ENCODE peak calls at places on chromosomes 1 and 21, in six cellular contexts. One of them, this sample, is unnamed.

GRCh38 chr1:14897080-14897449 is 256.5 kb upstream of the TMEM51 start:
- DNase-seq in HCT116: peak
- DNase-seq in K562: peak
- DNase-seq in SK-N-SH: no peak
- DNase-seq in H1: no peak
- DNase-seq in HepG2: no peak
- DNase-seq in this sample: no peak

GRCh38 chr1:117821382-117821755 is 108.1 kb downstream of the GDAP2 start:
- DNase-seq in HCT116: no peak
- DNase-seq in K562: no peak
- DNase-seq in SK-N-SH: no peak
- DNase-seq in H1: no peak
- DNase-seq in HepG2: no peak
- DNase-seq in this sample: no peak

GRCh38 chr1:11253226-11253625 is 9.1 kb downstream of the MTOR start:
- DNase-seq in HCT116: no peak
- DNase-seq in K562: peak
- DNase-seq in SK-N-SH: no peak
- DNase-seq in H1: no peak
- DNase-seq in HepG2: no peak
- DNase-seq in this sample: no peak

GRCh38 chr1:79295967-79296366 is 289.4 kb upstream of the ADGRL4 start:
- DNase-seq in HCT116: no peak
- DNase-seq in K562: no peak
- DNase-seq in SK-N-SH: no peak
- DNase-seq in H1: no peak
- DNase-seq in HepG2: no peak
- DNase-seq in this sample: no peak

GRCh38 chr1:215137985-215138384 is 55.4 kb downstream of the KCNK2 start:
- DNase-seq in HCT116: no peak
- DNase-seq in K562: no peak
- DNase-seq in SK-N-SH: no peak
- DNase-seq in H1: no peak
- DNase-seq in HepG2: no peak
- DNase-seq in this sample: no peak

GRCh38 chr1:225349826-225350225 is 78.0 kb downstream of the LBR start:
- DNase-seq in HCT116: no peak
- DNase-seq in K562: no peak
- DNase-seq in SK-N-SH: no peak
- DNase-seq in H1: no peak
- DNase-seq in HepG2: no peak
- DNase-seq in this sample: no peak

GRCh38 chr1:113074237-113074636 is 1.2 kb downstream of the LRIG2 start:
- DNase-seq in HCT116: no peak
- DNase-seq in K562: no peak
- DNase-seq in SK-N-SH: no peak
- DNase-seq in H1: no peak
- DNase-seq in HepG2: no peak
- DNase-seq in this sample: no peak

GRCh38 chr1:186609183-186609582 is 71.0 kb downstream of the PTGS2 start:
- DNase-seq in HCT116: no peak
- DNase-seq in K562: no peak
- DNase-seq in SK-N-SH: no peak
- DNase-seq in H1: no peak
- DNase-seq in HepG2: no peak
- DNase-seq in this sample: no peak

GRCh38 chr1:1091344-1092148 is 17.4 kb upstream of the RNF223 start:
- DNase-seq in HCT116: no peak
- DNase-seq in K562: peak
- DNase-seq in SK-N-SH: peak
- DNase-seq in H1: no peak
- DNase-seq in HepG2: no peak
- DNase-seq in this sample: peak

GRCh38 chr1:173210273-173210672 is 3.1 kb upstream of the TNFSF4 start:
- DNase-seq in HCT116: no peak
- DNase-seq in K562: no peak
- DNase-seq in SK-N-SH: no peak
- DNase-seq in H1: no peak
- DNase-seq in HepG2: peak
- DNase-seq in this sample: no peak

GRCh38 chr1:29969576-29969975 is 733.3 kb downstream of the PTPRU start:
- DNase-seq in HCT116: no peak
- DNase-seq in K562: no peak
- DNase-seq in SK-N-SH: no peak
- DNase-seq in H1: no peak
- DNase-seq in HepG2: no peak
- DNase-seq in this sample: no peak

GRCh38 chr1:74571875-74572274 is 59.5 kb upstream of the LRRC53 start:
- DNase-seq in HCT116: no peak
- DNase-seq in K562: no peak
- DNase-seq in SK-N-SH: no peak
- DNase-seq in H1: no peak
- DNase-seq in HepG2: no peak
- DNase-seq in this sample: no peak

GRCh38 chr1:89608627-89609338 is 24.1 kb upstream of the LRRC8C start:
- DNase-seq in HCT116: no peak
- DNase-seq in K562: no peak
- DNase-seq in SK-N-SH: no peak
- DNase-seq in H1: no peak
- DNase-seq in HepG2: no peak
- DNase-seq in this sample: no peak

GRCh38 chr1:6239213-6239752 is 3.5 kb upstream of the ICMT start:
- DNase-seq in HCT116: no peak
- DNase-seq in K562: no peak
- DNase-seq in SK-N-SH: no peak
- DNase-seq in H1: peak
- DNase-seq in HepG2: no peak
- DNase-seq in this sample: no peak

GRCh38 chr1:58815680-58816071 is 31.8 kb upstream of the JUN start:
- DNase-seq in HCT116: no peak
- DNase-seq in K562: no peak
- DNase-seq in SK-N-SH: peak
- DNase-seq in H1: no peak
- DNase-seq in HepG2: peak
- DNase-seq in this sample: peak

GRCh38 chr1:78676347-78676982 is 26.8 kb downstream of the IFI44 start:
- DNase-seq in HCT116: peak
- DNase-seq in K562: peak
- DNase-seq in SK-N-SH: peak
- DNase-seq in H1: no peak
- DNase-seq in HepG2: peak
- DNase-seq in this sample: peak

GRCh38 chr1:25168193-25169071 is 63.9 kb downstream of the SYF2 start:
- DNase-seq in HCT116: no peak
- DNase-seq in K562: no peak
- DNase-seq in SK-N-SH: no peak
- DNase-seq in H1: no peak
- DNase-seq in HepG2: peak
- DNase-seq in this sample: no peak

GRCh38 chr1:33805988-33806387 is 57.9 kb upstream of the HMGB4 start:
- DNase-seq in HCT116: no peak
- DNase-seq in K562: no peak
- DNase-seq in SK-N-SH: no peak
- DNase-seq in H1: no peak
- DNase-seq in HepG2: no peak
- DNase-seq in this sample: no peak

GRCh38 chr1:192669174-192669573 is 33.2 kb downstream of the RGS13 start:
- DNase-seq in HCT116: no peak
- DNase-seq in K562: no peak
- DNase-seq in SK-N-SH: no peak
- DNase-seq in H1: no peak
- DNase-seq in HepG2: no peak
- DNase-seq in this sample: no peak

GRCh38 chr1:22880174-22880601 is 92.5 kb downstream of the LACTBL1 start:
- DNase-seq in HCT116: no peak
- DNase-seq in K562: no peak
- DNase-seq in SK-N-SH: no peak
- DNase-seq in H1: no peak
- DNase-seq in HepG2: no peak
- DNase-seq in this sample: no peak

GRCh38 chr1:41492341-41492848 is 7.9 kb upstream of the EDN2 start:
- DNase-seq in HCT116: no peak
- DNase-seq in K562: peak
- DNase-seq in SK-N-SH: no peak
- DNase-seq in H1: no peak
- DNase-seq in HepG2: no peak
- DNase-seq in this sample: no peak

GRCh38 chr1:12618661-12619395 is 818 bp upstream of the DHRS3 start:
- DNase-seq in HCT116: peak
- DNase-seq in K562: peak
- DNase-seq in SK-N-SH: peak
- DNase-seq in H1: no peak
- DNase-seq in HepG2: peak
- DNase-seq in this sample: no peak

GRCh38 chr1:203176744-203177460 is 1.3 kb upstream of the MYBPH start:
- DNase-seq in HCT116: no peak
- DNase-seq in K562: no peak
- DNase-seq in SK-N-SH: no peak
- DNase-seq in H1: no peak
- DNase-seq in HepG2: no peak
- DNase-seq in this sample: no peak

GRCh38 chr1:151993084-151993733 is 450 bp downstream of the S100A10 start:
- DNase-seq in HCT116: no peak
- DNase-seq in K562: no peak
- DNase-seq in SK-N-SH: no peak
- DNase-seq in H1: no peak
- DNase-seq in HepG2: no peak
- DNase-seq in this sample: no peak

GRCh38 chr1:231241751-231242150 is 739 bp downstream of the GNPAT start:
- DNase-seq in HCT116: no peak
- DNase-seq in K562: peak
- DNase-seq in SK-N-SH: peak
- DNase-seq in H1: no peak
- DNase-seq in HepG2: no peak
- DNase-seq in this sample: no peak

GRCh38 chr1:85322655-85323054 is 46.2 kb upstream of the BCL10 start:
- DNase-seq in HCT116: no peak
- DNase-seq in K562: no peak
- DNase-seq in SK-N-SH: no peak
- DNase-seq in H1: no peak
- DNase-seq in HepG2: no peak
- DNase-seq in this sample: no peak

GRCh38 chr1:53330819-53331218 is 2.9 kb upstream of the LRP8 start:
- DNase-seq in HCT116: no peak
- DNase-seq in K562: no peak
- DNase-seq in SK-N-SH: no peak
- DNase-seq in H1: no peak
- DNase-seq in HepG2: peak
- DNase-seq in this sample: peak

GRCh38 chr1:13589403-13589802 is 5.8 kb downstream of the PDPN start:
- DNase-seq in HCT116: no peak
- DNase-seq in K562: no peak
- DNase-seq in SK-N-SH: no peak
- DNase-seq in H1: no peak
- DNase-seq in HepG2: no peak
- DNase-seq in this sample: no peak

GRCh38 chr1:209416009-209416408 is 167.5 kb upstream of the CAMK1G start:
- DNase-seq in HCT116: no peak
- DNase-seq in K562: no peak
- DNase-seq in SK-N-SH: no peak
- DNase-seq in H1: no peak
- DNase-seq in HepG2: no peak
- DNase-seq in this sample: peak

GRCh38 chr1:209643295-209644020 is 8.8 kb downstream of the LAMB3 start:
- DNase-seq in HCT116: no peak
- DNase-seq in K562: no peak
- DNase-seq in SK-N-SH: no peak
- DNase-seq in H1: no peak
- DNase-seq in HepG2: no peak
- DNase-seq in this sample: no peak

GRCh38 chr1:198771562-198772153 is 132.8 kb downstream of the PTPRC start:
- DNase-seq in HCT116: peak
- DNase-seq in K562: no peak
- DNase-seq in SK-N-SH: peak
- DNase-seq in H1: no peak
- DNase-seq in HepG2: peak
- DNase-seq in this sample: peak
- TF ChIP-seq JUND in HCT116: no peak
- TF ChIP-seq JUND in K562: no peak
- TF ChIP-seq JUND in SK-N-SH: no peak
- TF ChIP-seq JUND in H1: no peak
- TF ChIP-seq JUND in HepG2: no peak
- TF ChIP-seq JUND in this sample: no peak

DNA sequence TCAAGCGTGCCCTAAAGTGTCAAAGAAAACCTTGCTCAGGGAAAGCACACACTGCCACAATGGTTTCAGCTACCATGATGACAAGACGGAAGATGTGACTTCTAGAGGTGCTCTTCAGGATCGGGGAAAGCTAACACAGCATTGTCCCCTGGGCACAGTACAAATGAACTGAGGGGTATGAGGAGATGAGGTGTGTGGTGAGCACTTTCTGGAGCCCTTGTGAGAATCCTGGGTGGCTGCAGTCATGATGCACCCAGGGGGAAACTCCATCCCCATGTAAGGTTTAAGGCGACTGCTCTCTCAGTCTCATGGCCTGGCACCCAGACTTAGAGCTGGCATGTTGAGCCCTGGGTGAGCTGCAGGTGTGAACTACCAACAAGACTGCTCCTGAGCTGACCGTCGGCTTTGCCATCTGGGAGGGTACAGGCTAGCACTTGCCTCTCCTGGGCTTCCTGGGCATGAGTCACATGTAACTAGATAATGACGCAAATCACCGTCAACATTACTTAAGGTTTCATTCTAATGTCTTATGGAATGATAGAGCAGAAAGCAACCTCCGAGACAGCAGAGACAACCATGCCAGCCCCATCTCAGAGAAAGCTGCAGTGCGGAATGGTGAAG is 144.6 kb downstream of the CLIC6 start:
- DNase-seq in HCT116: no peak
- DNase-seq in K562: no peak
- DNase-seq in SK-N-SH: no peak
- DNase-seq in H1: no peak
- DNase-seq in HepG2: no peak
- DNase-seq in this sample: no peak
- TF ChIP-seq JUND in HCT116: no peak
- TF ChIP-seq JUND in K562: no peak
- TF ChIP-seq JUND in SK-N-SH: peak
- TF ChIP-seq JUND in H1: no peak
- TF ChIP-seq JUND in HepG2: no peak
- TF ChIP-seq JUND in this sample: no peak

DNA sequence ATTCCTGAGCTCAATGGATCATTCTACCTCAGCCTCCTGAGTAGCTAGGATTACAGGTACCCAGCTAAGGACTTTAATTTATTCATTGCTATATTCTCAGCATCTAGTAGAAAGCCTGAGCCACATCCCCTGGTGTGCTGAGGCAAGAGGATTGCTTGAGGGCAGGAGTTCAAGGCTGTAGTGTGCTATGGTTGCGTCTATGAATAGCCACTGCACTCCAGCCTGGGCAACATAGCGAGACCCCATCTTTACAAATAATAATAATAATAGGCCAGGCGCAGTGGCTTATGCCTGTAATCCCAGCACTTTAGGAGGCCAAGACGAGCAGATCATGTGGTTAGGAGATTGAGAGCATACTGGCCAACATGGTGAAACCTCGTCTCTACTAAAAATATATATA is 3.3 kb upstream of the RPS6KA1 start:
- DNase-seq in HCT116: no peak
- DNase-seq in K562: no peak
- DNase-seq in SK-N-SH: no peak
- DNase-seq in H1: no peak
- DNase-seq in HepG2: no peak
- DNase-seq in this sample: no peak
- TF ChIP-seq JUND in HCT116: no peak
- TF ChIP-seq JUND in K562: no peak
- TF ChIP-seq JUND in SK-N-SH: no peak
- TF ChIP-seq JUND in H1: no peak
- TF ChIP-seq JUND in HepG2: no peak
- TF ChIP-seq JUND in this sample: no peak

GRCh38 chr21:28719731-28720130 is 272.9 kb downstream of the LTN1 start:
- DNase-seq in HCT116: no peak
- DNase-seq in K562: no peak
- DNase-seq in SK-N-SH: no peak
- DNase-seq in H1: no peak
- DNase-seq in HepG2: no peak
- DNase-seq in this sample: no peak
- TF ChIP-seq JUND in HCT116: no peak
- TF ChIP-seq JUND in K562: no peak
- TF ChIP-seq JUND in SK-N-SH: no peak
- TF ChIP-seq JUND in H1: no peak
- TF ChIP-seq JUND in HepG2: no peak
- TF ChIP-seq JUND in this sample: no peak